ENCODE peak calls at places on chromosomes 13 and 19, in five cellular contexts. D, E, M, K and J are unnamed samples.

GRCh38 chr19:55165952-55166529 is 372 bp downstream of the DNAAF3 start:
- DNase-seq in D (no peak), E (peak), M (peak), K (peak), J (no peak)

GRCh38 chr13:36819811-36820140 is 754 bp downstream of the RFXAP start:
- DNase-seq in D (no peak), E (peak), M (peak), K (no peak), J (no peak)

GRCh38 chr19:16457195-16457953 is 14.4 kb downstream of the EPS15L1 start:
- DNase-seq in D (no peak), E (peak), M (peak), K (no peak), J (no peak)

GRCh38 chr13:42102961-42103688 is 54.7 kb downstream of the DGKH start:
- DNase-seq in D (no peak), E (no peak), M (peak), K (no peak), J (no peak)

GRCh38 chr13:52695856-52696255 is 43.2 kb downstream of the SUGT1 start:
- DNase-seq in D (no peak), E (no peak), M (peak), K (no peak), J (peak)

GRCh38 chr13:21435710-21436151 is 23.4 kb downstream of the ZDHHC20 start:
- DNase-seq in D (peak), E (no peak), M (peak), K (peak), J (peak)

GRCh38 chr19:3404324-3405260 is 38.2 kb downstream of the NFIC start:
- DNase-seq in D (no peak), E (peak), M (peak), K (peak), J (no peak)

GRCh38 chr19:29834991-29835390 is 23.2 kb downstream of the CCNE1 start:
- DNase-seq in D (no peak), E (no peak), M (no peak), K (peak), J (no peak)

GRCh38 chr19:31715249-31715944 is 366.2 kb upstream of the TSHZ3 start:
- DNase-seq in D (no peak), E (peak), M (peak), K (no peak), J (no peak)

GRCh38 chr13:98473135-98473791 is 103.6 kb downstream of the STK24 start:
- DNase-seq in D (no peak), E (no peak), M (no peak), K (no peak), J (no peak)

GRCh38 chr19:920051-920857 is 3.1 kb downstream of the KISS1R start:
- DNase-seq in D (peak), E (peak), M (no peak), K (no peak), J (no peak)

GRCh38 chr19:2992958-2993357 is 15.6 kb downstream of the TLE6 start:
- DNase-seq in D (no peak), E (peak), M (no peak), K (no peak), J (no peak)

GRCh38 chr19:38993271-38993670 is 17.7 kb upstream of the FBXO17 start:
- DNase-seq in D (no peak), E (no peak), M (peak), K (no peak), J (peak)

GRCh38 chr19:3098141-3098514 is 4.0 kb downstream of the GNA11 start:
- DNase-seq in D (no peak), E (no peak), M (no peak), K (peak), J (no peak)

GRCh38 chr13:49820591-49821215 is 28.2 kb upstream of the KPNA3 start:
- DNase-seq in D (no peak), E (no peak), M (no peak), K (no peak), J (no peak)

GRCh38 chr19:10961073-10961762 is 388 bp downstream of the SMARCA4 start:
- DNase-seq in D (no peak), E (peak), M (no peak), K (peak), J (no peak)

GRCh38 chr19:31905980-31906948 is 439.1 kb upstream of the ZNF507 start:
- DNase-seq in D (no peak), E (peak), M (no peak), K (no peak), J (no peak)

GRCh38 chr13:109274188-109274821 is 512.1 kb downstream of the IRS2 start:
- DNase-seq in D (no peak), E (peak), M (peak), K (no peak), J (no peak)

GRCh38 chr13:112771877-112772538 is 82.2 kb downstream of the ATP11A start:
- DNase-seq in D (no peak), E (no peak), M (no peak), K (no peak), J (no peak)

GRCh38 chr13:20160346-20161274 is at the start of gene GJA3:
- DNase-seq in D (peak), E (peak), M (peak), K (no peak), J (no peak)

GRCh38 chr19:3034845-3035541 is 5.9 kb upstream of the TLE2 start:
- DNase-seq in D (no peak), E (no peak), M (peak), K (no peak), J (no peak)

GRCh38 chr19:16222806-16223205 is 25.1 kb downstream of the AP1M1 start:
- DNase-seq in D (no peak), E (no peak), M (no peak), K (no peak), J (no peak)

GRCh38 chr13:25717798-25718197 is 334.0 kb downstream of the SHISA2 start:
- DNase-seq in D (no peak), E (no peak), M (no peak), K (no peak), J (no peak)

GRCh38 chr13:43232866-43233265 is 209.5 kb downstream of the DNAJC15 start:
- DNase-seq in D (no peak), E (no peak), M (peak), K (no peak), J (no peak)

GRCh38 chr13:75541287-75541686 is 3.6 kb upstream of the COMMD6 start:
- DNase-seq in D (no peak), E (no peak), M (no peak), K (no peak), J (no peak)

GRCh38 chr19:3672575-3672948 is 27.7 kb downstream of the PIP5K1C start:
- DNase-seq in D (no peak), E (no peak), M (no peak), K (no peak), J (no peak)

GRCh38 chr19:20167020-20167644 is at the start of gene ZNF486:
- DNase-seq in D (peak), E (peak), M (peak), K (peak), J (peak)

GRCh38 chr19:41702208-41702651 is 6.2 kb upstream of the CEACAM5 start:
- DNase-seq in D (no peak), E (peak), M (peak), K (no peak), J (no peak)

GRCh38 chr13:106570354-106570822 is 2.5 kb upstream of the ARGLU1 start:
- DNase-seq in D (peak), E (peak), M (peak), K (peak), J (peak)

GRCh38 chr13:110519046-110519445 is 42.5 kb downstream of the RAB20 start:
- DNase-seq in D (no peak), E (no peak), M (no peak), K (no peak), J (no peak)

DNA sequence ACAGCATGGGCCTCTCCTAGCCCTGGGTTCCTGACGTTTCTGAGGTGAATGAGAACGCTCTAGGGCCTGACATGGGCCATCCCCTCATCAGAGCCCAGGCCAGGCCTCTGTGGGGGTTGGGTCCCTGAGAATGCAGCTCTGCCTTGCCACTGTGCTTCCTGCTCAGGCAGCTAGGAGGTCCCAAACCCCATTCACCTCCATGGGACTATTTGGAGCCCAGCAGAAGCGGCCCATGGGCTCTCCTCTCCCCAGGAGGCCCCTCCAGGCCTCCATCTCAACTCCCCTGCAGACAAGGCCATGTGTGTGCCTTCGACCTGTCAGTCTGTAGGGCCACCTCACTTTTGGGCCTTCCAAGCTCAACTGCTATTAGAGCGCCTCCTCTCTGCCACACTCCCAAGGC is 36.9 kb downstream of the ELL start:
- DNase-seq in D (no peak), E (no peak), M (no peak), K (no peak), J (no peak)
- H3K27ac ChIP-seq in D (peak), E (peak), M (no peak), K (no peak), J (no peak)

GRCh38 chr13:97231118-97231831 is 9.1 kb downstream of the MBNL2 start:
- DNase-seq in D (no peak), E (no peak), M (no peak), K (no peak), J (peak)

GRCh38 chr13:97234236-97234635 is 12.1 kb downstream of the MBNL2 start:
- DNase-seq in D (no peak), E (no peak), M (no peak), K (peak), J (no peak)

GRCh38 chr13:97233499-97233898 is 11.4 kb downstream of the MBNL2 start:
- DNase-seq in D (no peak), E (no peak), M (no peak), K (no peak), J (no peak)

GRCh38 chr13:97229699-97230098 is 7.6 kb downstream of the MBNL2 start:
- DNase-seq in D (no peak), E (no peak), M (no peak), K (no peak), J (no peak)

DNA sequence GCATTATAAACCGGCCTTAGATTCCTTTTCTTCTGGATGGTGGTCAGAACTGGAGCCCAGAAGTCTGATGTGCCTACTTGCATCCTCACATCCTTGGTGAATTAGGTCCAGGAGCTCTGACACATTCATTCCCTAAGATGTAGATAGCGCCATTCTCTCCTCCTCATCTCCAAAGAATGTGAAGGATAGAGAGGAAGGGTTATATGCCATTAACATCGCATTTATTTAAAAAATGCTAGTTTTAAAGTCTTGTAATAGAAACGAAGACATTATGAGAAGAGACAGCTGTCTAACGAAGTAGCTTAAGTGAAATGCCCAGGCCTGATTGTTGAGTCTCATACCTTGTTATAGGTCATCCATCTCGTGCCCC is 9.7 kb downstream of the MBNL2 start:
- DNase-seq in D (no peak), E (no peak), M (peak), K (no peak), J (no peak)
- H3K27ac ChIP-seq in D (no peak), E (no peak), M (peak), K (no peak), J (no peak)

DNA sequence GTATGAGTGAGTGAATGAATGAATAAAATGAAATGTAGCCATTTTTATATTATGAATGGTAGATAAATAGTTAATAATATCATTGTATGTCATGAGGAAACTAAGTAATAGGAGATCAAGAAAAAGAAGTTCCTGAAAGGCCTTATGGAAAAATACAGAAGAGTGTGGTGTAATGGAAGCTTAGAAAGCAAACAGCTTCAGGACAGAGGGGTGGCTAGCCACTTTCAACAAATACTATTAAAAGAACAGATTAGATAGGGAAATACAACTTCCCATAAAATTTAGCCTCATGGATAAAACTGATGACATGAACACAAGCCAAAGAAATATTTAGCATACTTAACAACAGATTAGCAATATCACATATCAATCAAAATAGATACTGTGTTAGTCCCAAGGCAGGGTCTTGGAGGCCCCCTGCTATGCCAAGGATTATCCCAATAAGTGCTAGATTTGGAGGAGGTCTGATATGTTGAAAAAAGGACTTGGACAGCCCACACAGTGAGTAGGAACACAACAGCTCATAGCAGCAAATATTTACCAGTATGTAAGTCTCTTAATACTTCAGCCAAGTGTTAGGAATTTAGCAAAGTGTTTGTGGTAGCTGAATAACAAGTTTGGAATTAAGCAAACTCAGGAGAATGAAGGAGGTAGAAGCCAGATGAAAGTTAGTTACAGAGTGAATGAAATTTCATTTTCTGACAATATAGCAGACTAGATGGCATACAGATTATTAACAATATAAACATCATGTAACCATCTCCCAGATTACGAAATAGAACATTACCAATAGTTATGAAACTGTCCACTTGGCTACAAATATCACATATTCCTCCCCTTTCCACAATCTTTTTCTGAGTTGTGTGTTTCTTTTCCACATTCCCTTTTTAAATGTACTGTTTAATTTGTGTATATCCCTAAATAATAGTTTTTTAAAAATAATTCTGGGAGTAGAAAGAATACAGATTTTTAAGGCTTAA is 1632.0 kb downstream of the PCDH9 start:
- DNase-seq in D (no peak), E (no peak), M (peak), K (no peak), J (no peak)
- H3K27ac ChIP-seq in D (no peak), E (no peak), M (peak), K (no peak), J (no peak)

DNA sequence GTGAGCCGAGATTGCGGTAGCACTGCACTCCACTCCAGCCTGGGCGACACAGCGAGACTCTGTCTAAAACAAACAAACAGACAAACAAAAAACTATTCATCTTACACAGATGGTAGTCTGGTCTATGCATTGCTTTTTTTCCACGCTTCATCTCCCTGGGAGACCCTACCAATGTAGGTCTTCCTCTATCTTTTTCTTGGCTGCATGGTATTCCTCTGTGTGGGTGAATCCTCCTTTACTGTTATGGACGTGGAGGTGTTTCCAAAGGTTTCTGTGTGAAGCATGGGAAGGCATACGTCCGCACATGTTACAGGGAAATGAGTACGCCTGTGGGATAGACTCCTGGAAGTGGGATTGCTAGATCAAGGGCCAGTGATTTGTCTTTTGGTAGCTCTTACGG is 5.6 kb downstream of the BICRA start:
- DNase-seq in D (no peak), E (no peak), M (no peak), K (no peak), J (no peak)
- H3K27ac ChIP-seq in D (no peak), E (no peak), M (no peak), K (no peak), J (no peak)

GRCh38 chr19:50332264-50333038 is 3.3 kb upstream of the KCNC3 start:
- DNase-seq in D (no peak), E (no peak), M (no peak), K (no peak), J (no peak)
- H3K27ac ChIP-seq in D (no peak), E (no peak), M (no peak), K (peak), J (no peak)

GRCh38 chr19:14089412-14089661 is 1.2 kb downstream of the SAMD1 start:
- DNase-seq in D (no peak), E (peak), M (peak), K (no peak), J (no peak)
- H3K27ac ChIP-seq in D (no peak), E (no peak), M (no peak), K (no peak), J (no peak)

GRCh38 chr13:77345150-77345780 is 18.4 kb upstream of the MYCBP2 start:
- DNase-seq in D (peak), E (no peak), M (no peak), K (no peak), J (no peak)
- H3K27ac ChIP-seq in D (peak), E (no peak), M (no peak), K (no peak), J (no peak)